ENCODE peak calls at places on chromosome 9, in four cellular contexts. One of them, this sample, is unnamed.

GRCh38 chr9:132645306-132645705 is 24.5 kb downstream of the DDX31 start:
- DNase-seq in HepG2: no peak
- DNase-seq in A549: no peak
- DNase-seq in K562: no peak
- DNase-seq in this sample: no peak

GRCh38 chr9:80867731-80868130 is 821.6 kb downstream of the TLE1 start:
- DNase-seq in HepG2: no peak
- DNase-seq in A549: no peak
- DNase-seq in K562: no peak
- DNase-seq in this sample: no peak

GRCh38 chr9:20593131-20593530 is 29.2 kb downstream of the MLLT3 start:
- DNase-seq in HepG2: no peak
- DNase-seq in A549: no peak
- DNase-seq in K562: no peak
- DNase-seq in this sample: no peak

GRCh38 chr9:14173730-14174129 is 140.2 kb downstream of the NFIB start:
- DNase-seq in HepG2: no peak
- DNase-seq in A549: no peak
- DNase-seq in K562: no peak
- DNase-seq in this sample: no peak

GRCh38 chr9:129879103-129879699 is 43.9 kb downstream of the USP20 start:
- DNase-seq in HepG2: no peak
- DNase-seq in A549: no peak
- DNase-seq in K562: peak
- DNase-seq in this sample: no peak

GRCh38 chr9:133419005-133419404 is 1.2 kb upstream of the REXO4 start:
- DNase-seq in HepG2: no peak
- DNase-seq in A549: no peak
- DNase-seq in K562: peak
- DNase-seq in this sample: no peak

GRCh38 chr9:134301387-134302129 is 24.7 kb upstream of the RXRA start:
- DNase-seq in HepG2: no peak
- DNase-seq in A549: no peak
- DNase-seq in K562: no peak
- DNase-seq in this sample: no peak

GRCh38 chr9:91837982-91838731 is 111.9 kb downstream of the ROR2 start:
- DNase-seq in HepG2: no peak
- DNase-seq in A549: peak
- DNase-seq in K562: peak
- DNase-seq in this sample: no peak

GRCh38 chr9:122364783-122365150 is 6.1 kb upstream of the PTGS1 start:
- DNase-seq in HepG2: no peak
- DNase-seq in A549: no peak
- DNase-seq in K562: no peak
- DNase-seq in this sample: no peak

GRCh38 chr9:40914772-40915659 is 213.5 kb downstream of the FOXD4L6 start:
- DNase-seq in HepG2: no peak
- DNase-seq in A549: no peak
- DNase-seq in K562: no peak
- DNase-seq in this sample: no peak

GRCh38 chr9:127966416-127967150 is 14.2 kb downstream of the EEIG1 start:
- DNase-seq in HepG2: no peak
- DNase-seq in A549: no peak
- DNase-seq in K562: no peak
- DNase-seq in this sample: no peak

GRCh38 chr9:132412089-132412488 is 2.1 kb downstream of the CFAP77 start:
- DNase-seq in HepG2: peak
- DNase-seq in A549: peak
- DNase-seq in K562: peak
- DNase-seq in this sample: no peak

GRCh38 chr9:131228096-131228495 is 48.2 kb downstream of the FAM78A start:
- DNase-seq in HepG2: no peak
- DNase-seq in A549: no peak
- DNase-seq in K562: no peak
- DNase-seq in this sample: no peak

GRCh38 chr9:30120654-30121053 is 2263.8 kb upstream of the ACO1 start:
- DNase-seq in HepG2: no peak
- DNase-seq in A549: peak
- DNase-seq in K562: no peak
- DNase-seq in this sample: no peak

GRCh38 chr9:111598730-111599091 is 736 bp downstream of the PTGR1 start:
- DNase-seq in HepG2: peak
- DNase-seq in A549: no peak
- DNase-seq in K562: no peak
- DNase-seq in this sample: no peak

GRCh38 chr9:69542942-69543704 is 129.0 kb downstream of the APBA1 start:
- DNase-seq in HepG2: no peak
- DNase-seq in A549: no peak
- DNase-seq in K562: no peak
- DNase-seq in this sample: no peak
- TF ChIP-seq PHF8 in HepG2: no peak
- TF ChIP-seq PHF8 in A549: no peak
- TF ChIP-seq PHF8 in K562: no peak
- TF ChIP-seq PHF8 in this sample: no peak

GRCh38 chr9:37382982-37383357 is 39.5 kb upstream of the GRHPR start:
- DNase-seq in HepG2: no peak
- DNase-seq in A549: no peak
- DNase-seq in K562: no peak
- DNase-seq in this sample: no peak
- TF ChIP-seq HDAC2 in HepG2: no peak
- TF ChIP-seq HDAC2 in A549: no peak
- TF ChIP-seq HDAC2 in K562: no peak
- TF ChIP-seq HDAC2 in this sample: no peak

GRCh38 chr9:107175039-107175438 is 108.0 kb upstream of the RAD23B start:
- DNase-seq in HepG2: no peak
- DNase-seq in A549: no peak
- DNase-seq in K562: no peak
- DNase-seq in this sample: no peak
- TF ChIP-seq PHF8 in HepG2: no peak
- TF ChIP-seq PHF8 in A549: no peak
- TF ChIP-seq PHF8 in K562: no peak
- TF ChIP-seq PHF8 in this sample: no peak

DNA sequence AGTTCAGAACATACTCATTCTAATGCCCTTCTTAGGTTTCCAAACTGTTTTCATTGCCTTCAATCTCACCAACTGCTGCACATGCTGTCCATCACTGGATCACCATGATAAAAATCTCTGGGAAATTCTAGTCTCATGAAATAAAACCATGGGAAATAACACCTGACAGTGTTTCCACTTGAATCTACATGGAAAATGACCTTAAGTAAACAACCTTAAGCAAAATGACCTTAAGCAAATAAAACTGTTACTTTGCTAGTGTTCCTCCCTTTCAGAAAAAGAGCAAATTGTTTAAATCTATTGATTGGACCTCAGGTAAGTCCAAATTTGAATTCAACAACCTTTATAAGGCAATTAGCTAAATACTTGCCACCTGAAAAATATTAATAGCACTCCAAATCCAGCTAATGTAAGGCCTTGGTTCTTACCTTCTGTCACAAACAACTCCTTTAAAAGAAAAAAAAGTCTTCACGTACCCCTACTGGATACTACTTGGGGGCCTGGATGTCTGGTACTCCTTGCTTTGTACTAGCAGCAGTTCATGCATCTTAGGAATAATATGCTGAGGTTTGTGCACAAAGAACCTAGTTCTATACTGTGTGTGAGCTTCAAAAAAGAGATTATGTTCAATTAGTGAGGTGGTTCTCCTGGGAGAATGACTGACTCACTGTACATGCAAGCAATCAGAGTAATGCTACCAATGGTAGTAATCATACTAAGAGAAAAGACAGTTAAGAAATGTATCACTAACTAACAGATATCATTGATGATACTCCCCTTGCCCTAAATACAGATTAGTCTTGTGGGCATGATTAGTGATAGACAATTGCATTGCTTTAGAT is 630.4 kb downstream of the PSAT1 start:
- DNase-seq in HepG2: no peak
- DNase-seq in A549: no peak
- DNase-seq in K562: no peak
- DNase-seq in this sample: no peak
- TF ChIP-seq HDAC2 in HepG2: no peak
- TF ChIP-seq HDAC2 in A549: no peak
- TF ChIP-seq HDAC2 in K562: no peak
- TF ChIP-seq HDAC2 in this sample: no peak

GRCh38 chr9:136081826-136082495 is 13.1 kb downstream of the NACC2 start:
- DNase-seq in HepG2: no peak
- DNase-seq in A549: no peak
- DNase-seq in K562: no peak
- DNase-seq in this sample: no peak
- TF ChIP-seq PHF8 in HepG2: no peak
- TF ChIP-seq PHF8 in A549: no peak
- TF ChIP-seq PHF8 in K562: no peak
- TF ChIP-seq PHF8 in this sample: no peak

DNA sequence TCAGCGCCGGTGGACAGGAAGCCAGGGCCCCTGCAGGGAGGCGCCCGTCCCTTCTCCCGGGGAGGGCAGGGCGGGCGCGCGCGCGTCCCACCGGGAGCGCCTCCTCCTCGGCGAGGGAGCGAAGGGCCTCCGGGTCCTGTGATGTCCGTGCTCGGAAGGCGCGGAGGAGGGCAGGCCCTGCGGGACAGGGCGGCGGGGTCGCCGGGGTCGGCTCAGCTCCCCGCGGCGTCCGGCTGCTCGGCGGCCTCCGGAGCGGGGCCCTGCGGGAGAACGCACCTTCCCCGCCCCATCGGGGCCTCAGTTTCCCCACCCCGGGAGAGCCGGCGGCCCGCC is 328 bp downstream of the EXD3 start:
- DNase-seq in HepG2: no peak
- DNase-seq in A549: no peak
- DNase-seq in K562: peak
- DNase-seq in this sample: no peak
- TF ChIP-seq HDAC2 in HepG2: no peak
- TF ChIP-seq HDAC2 in A549: no peak
- TF ChIP-seq HDAC2 in K562: no peak
- TF ChIP-seq HDAC2 in this sample: no peak

GRCh38 chr9:77161966-77162365 is 15.4 kb upstream of the VPS13A start:
- DNase-seq in HepG2: no peak
- DNase-seq in A549: no peak
- DNase-seq in K562: no peak
- DNase-seq in this sample: no peak

GRCh38 chr9:77161191-77161590 is 16.1 kb upstream of the VPS13A start:
- DNase-seq in HepG2: no peak
- DNase-seq in A549: no peak
- DNase-seq in K562: no peak
- DNase-seq in this sample: no peak

GRCh38 chr9:77162366-77162765 is 15.0 kb upstream of the VPS13A start:
- DNase-seq in HepG2: no peak
- DNase-seq in A549: no peak
- DNase-seq in K562: no peak
- DNase-seq in this sample: no peak

GRCh38 chr9:77156646-77157371 is 20.5 kb upstream of the VPS13A start:
- DNase-seq in HepG2: no peak
- DNase-seq in A549: no peak
- DNase-seq in K562: no peak
- DNase-seq in this sample: no peak

GRCh38 chr9:77158772-77159513 is 18.4 kb upstream of the VPS13A start:
- DNase-seq in HepG2: no peak
- DNase-seq in A549: no peak
- DNase-seq in K562: no peak
- DNase-seq in this sample: no peak
- TF ChIP-seq PHF8 in HepG2: no peak
- TF ChIP-seq PHF8 in A549: no peak
- TF ChIP-seq PHF8 in K562: no peak
- TF ChIP-seq PHF8 in this sample: no peak

DNA sequence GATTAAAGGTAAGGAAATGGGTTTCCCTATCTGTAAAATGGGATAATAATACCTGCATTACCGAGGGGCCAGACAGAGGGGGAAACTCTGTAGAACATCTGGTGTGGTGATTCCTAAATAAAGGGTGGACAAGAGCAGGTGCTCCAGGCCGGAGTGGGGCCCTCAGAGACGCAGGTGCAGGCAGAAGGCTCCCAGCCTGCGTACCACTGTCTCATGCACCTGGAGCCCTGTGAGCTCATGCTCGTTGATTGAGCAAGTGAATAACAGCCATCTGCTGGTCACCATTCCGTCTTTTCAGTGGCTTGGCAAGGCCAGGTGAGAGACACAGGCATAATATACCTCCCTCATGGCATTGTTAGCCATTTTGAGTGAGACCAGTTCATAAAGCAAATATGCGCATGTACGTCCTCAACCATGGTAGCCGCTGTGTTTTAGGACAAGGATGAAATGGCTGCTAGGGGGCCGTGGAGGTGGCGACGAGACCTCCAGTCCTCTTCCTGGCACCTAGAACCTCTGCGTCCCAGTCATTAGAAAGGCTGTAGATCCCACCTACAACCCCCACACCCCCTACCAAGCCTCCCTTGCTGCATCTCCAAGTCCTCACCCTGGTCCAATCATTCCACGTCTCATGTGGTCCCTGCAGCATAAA is 198.0 kb upstream of the MVB12B start:
- DNase-seq in HepG2: no peak
- DNase-seq in A549: no peak
- DNase-seq in K562: no peak
- DNase-seq in this sample: no peak
- TF ChIP-seq HDAC2 in HepG2: no peak
- TF ChIP-seq HDAC2 in A549: no peak
- TF ChIP-seq HDAC2 in K562: no peak
- TF ChIP-seq HDAC2 in this sample: no peak

GRCh38 chr9:93114169-93114983 is 18.4 kb downstream of the CARD19 start:
- DNase-seq in HepG2: no peak
- DNase-seq in A549: no peak
- DNase-seq in K562: peak
- DNase-seq in this sample: no peak
- TF ChIP-seq PHF8 in HepG2: no peak
- TF ChIP-seq PHF8 in A549: no peak
- TF ChIP-seq PHF8 in K562: no peak
- TF ChIP-seq PHF8 in this sample: no peak

DNA sequence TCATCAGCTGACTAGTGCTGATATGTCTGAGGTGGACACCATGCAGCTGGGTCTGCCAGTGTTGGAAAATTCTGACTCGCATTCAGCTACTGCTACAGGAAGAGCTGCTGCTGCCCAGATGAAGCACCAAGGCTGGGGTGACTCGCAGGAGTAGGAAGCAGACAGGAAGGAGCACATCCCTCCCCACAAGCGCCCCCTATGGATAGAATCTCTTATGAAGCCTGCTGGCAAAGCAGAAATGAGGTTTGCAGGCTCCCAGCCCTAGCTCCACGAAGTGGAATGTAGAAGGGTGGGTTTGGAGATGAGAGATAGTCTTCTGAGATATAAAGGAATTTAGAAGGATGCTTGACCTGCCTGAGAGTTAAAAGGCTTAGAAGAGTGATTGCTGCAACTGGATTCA is 443.0 kb downstream of the ACTL7B start:
- DNase-seq in HepG2: no peak
- DNase-seq in A549: peak
- DNase-seq in K562: no peak
- DNase-seq in this sample: peak
- TF ChIP-seq HDAC2 in HepG2: no peak
- TF ChIP-seq HDAC2 in A549: no peak
- TF ChIP-seq HDAC2 in K562: no peak
- TF ChIP-seq HDAC2 in this sample: no peak

This sample was measured in H1.